ENCODE peak calls at places on chromosomes 5 and 9, in five cellular contexts. One of them, this sample, is unnamed.
A peak's percentile ranks its signal among the peaks of the same experiment; 100 is the strongest.

GRCh38 chr9:35026671-35027070 is 37.1 kb downstream of the DNAJB5 start:
- DNase-seq in kidney tubule cell: no peak
- DNase-seq in heart left ventricle: no peak
- DNase-seq in psoas muscle: no peak
- DNase-seq in Kasumi-1: peak; percentile 24
- DNase-seq in this sample: no peak

GRCh38 chr5:40258205-40258604 is 421.5 kb upstream of the PTGER4 start:
- DNase-seq in kidney tubule cell: no peak
- DNase-seq in heart left ventricle: no peak
- DNase-seq in psoas muscle: no peak
- DNase-seq in Kasumi-1: no peak
- DNase-seq in this sample: no peak

GRCh38 chr5:61805101-61805500 is 473.0 kb downstream of the ZSWIM6 start:
- DNase-seq in kidney tubule cell: peak; percentile 79
- DNase-seq in heart left ventricle: no peak
- DNase-seq in psoas muscle: no peak
- DNase-seq in Kasumi-1: no peak
- DNase-seq in this sample: no peak

GRCh38 chr9:22214021-22214420 is 204.9 kb upstream of the CDKN2B start:
- DNase-seq in kidney tubule cell: peak; percentile 17
- DNase-seq in heart left ventricle: no peak
- DNase-seq in psoas muscle: no peak
- DNase-seq in Kasumi-1: no peak
- DNase-seq in this sample: no peak

GRCh38 chr5:135327429-135328127 is 71.5 kb downstream of the MACROH2A1 start:
- DNase-seq in kidney tubule cell: no peak
- DNase-seq in heart left ventricle: no peak
- DNase-seq in psoas muscle: no peak
- DNase-seq in Kasumi-1: no peak
- DNase-seq in this sample: no peak

GRCh38 chr5:108696407-108696806 is 51.3 kb upstream of the FER start:
- DNase-seq in kidney tubule cell: no peak
- DNase-seq in heart left ventricle: no peak
- DNase-seq in psoas muscle: no peak
- DNase-seq in Kasumi-1: no peak
- DNase-seq in this sample: no peak

GRCh38 chr9:6877671-6878161 is 119.9 kb downstream of the KDM4C start:
- DNase-seq in kidney tubule cell: peak; percentile 92
- DNase-seq in heart left ventricle: no peak
- DNase-seq in psoas muscle: no peak
- DNase-seq in Kasumi-1: no peak
- DNase-seq in this sample: no peak

GRCh38 chr9:122860319-122861142 is 32.1 kb upstream of the PDCL start:
- DNase-seq in kidney tubule cell: no peak
- DNase-seq in heart left ventricle: no peak
- DNase-seq in psoas muscle: no peak
- DNase-seq in Kasumi-1: no peak
- DNase-seq in this sample: no peak

GRCh38 chr9:121912812-121913627 is 180.1 kb downstream of the TTLL11 start:
- DNase-seq in kidney tubule cell: no peak
- DNase-seq in heart left ventricle: no peak
- DNase-seq in psoas muscle: no peak
- DNase-seq in Kasumi-1: no peak
- DNase-seq in this sample: no peak

GRCh38 chr5:9284781-9285307 is 261.0 kb downstream of the SEMA5A start:
- DNase-seq in kidney tubule cell: no peak
- DNase-seq in heart left ventricle: peak; percentile 46
- DNase-seq in psoas muscle: no peak
- DNase-seq in Kasumi-1: peak; percentile 1
- DNase-seq in this sample: no peak

GRCh38 chr5:116455061-116455460 is 119.6 kb downstream of the SEMA6A start:
- DNase-seq in kidney tubule cell: peak; percentile 85
- DNase-seq in heart left ventricle: no peak
- DNase-seq in psoas muscle: no peak
- DNase-seq in Kasumi-1: no peak
- DNase-seq in this sample: no peak

GRCh38 chr5:6396043-6396442 is 17.7 kb upstream of the MED10 start:
- DNase-seq in kidney tubule cell: no peak
- DNase-seq in heart left ventricle: no peak
- DNase-seq in psoas muscle: no peak
- DNase-seq in Kasumi-1: no peak
- DNase-seq in this sample: no peak

GRCh38 chr9:73980754-73981153 is 516.4 kb upstream of the RORB start:
- DNase-seq in kidney tubule cell: no peak
- DNase-seq in heart left ventricle: no peak
- DNase-seq in psoas muscle: no peak
- DNase-seq in Kasumi-1: no peak
- DNase-seq in this sample: no peak

This sample was measured in tibial artery.